ENCODE peak calls at places on chromosomes 13 and 19, in four cellular contexts. V is aorta, R is thoracic aorta, Z is gastrocnemius medialis. A is an unnamed sample.

GRCh38 chr19:12155324-12155723 is 1.2 kb downstream of the ZNF625 start:
- DNase-seq in R (no peak), V (no peak), Z (no peak), A (peak)

GRCh38 chr19:45005787-45006186 is 4.5 kb downstream of the RELB start:
- DNase-seq in V (no peak), Z (no peak), R (no peak), A (no peak)

GRCh38 chr13:29452773-29453574 is 142.5 kb downstream of the SLC7A1 start:
- DNase-seq in V (no peak), R (no peak), Z (no peak), A (no peak)

GRCh38 chr19:9877775-9878510 is 42.8 kb downstream of the PIN1 start:
- DNase-seq in V (no peak), Z (no peak), R (no peak), A (no peak)

GRCh38 chr13:21453352-21454089 is 5.6 kb downstream of the ZDHHC20 start:
- DNase-seq in Z (no peak), V (no peak), R (no peak), A (no peak)

GRCh38 chr19:51637362-51637978 is 7.3 kb upstream of the SIGLEC5 start:
- DNase-seq in R (no peak), V (no peak), Z (no peak), A (no peak)

GRCh38 chr13:21639604-21640003 is 31.3 kb upstream of the FGF9 start:
- DNase-seq in Z (no peak), V (no peak), R (no peak), A (no peak)

GRCh38 chr19:23512151-23512925 is 117.1 kb upstream of the ZNF91 start:
- DNase-seq in Z (no peak), R (no peak), V (no peak), A (peak)

GRCh38 chr19:30557927-30558557 is 185.9 kb downstream of the ZNF536 start:
- DNase-seq in V (no peak), Z (no peak), R (no peak), A (no peak)

GRCh38 chr19:6374179-6374709 is 1.5 kb downstream of the PSPN start:
- DNase-seq in R (no peak), Z (no peak), V (no peak), A (peak)

GRCh38 chr13:99758465-99759162 is 213.0 kb downstream of the ZIC5 start:
- DNase-seq in Z (no peak), V (no peak), R (no peak), A (no peak)

GRCh38 chr19:38483016-38483630 is 49.6 kb downstream of the RYR1 start:
- DNase-seq in V (no peak), Z (no peak), R (no peak), A (no peak)

GRCh38 chr13:91652389-91652788 is 254.0 kb downstream of the GPC5 start:
- DNase-seq in R (no peak), Z (no peak), V (no peak), A (no peak)

GRCh38 chr13:110397445-110397844 is 90.4 kb downstream of the COL4A2 start:
- DNase-seq in V (peak), R (no peak), Z (no peak), A (peak)

GRCh38 chr19:33224694-33225457 is 774 bp downstream of the SLC7A10 start:
- DNase-seq in R (no peak), V (no peak), Z (no peak), A (no peak)

GRCh38 chr13:59494560-59494970 is 669.2 kb downstream of the DIAPH3 start:
- DNase-seq in R (no peak), Z (peak), V (no peak), A (no peak)

GRCh38 chr19:52889931-52890330 is 7.5 kb downstream of the ZNF320 start:
- DNase-seq in R (no peak), Z (no peak), V (no peak), A (no peak)

GRCh38 chr19:32475393-32475792 is 69.8 kb downstream of the DPY19L3 start:
- DNase-seq in V (no peak), R (no peak), Z (no peak), A (no peak)

GRCh38 chr19:51439021-51439465 is 19.2 kb downstream of the SIGLEC8 start:
- DNase-seq in V (no peak), R (no peak), Z (no peak), A (no peak)

GRCh38 chr13:36680918-36681317 is 7.1 kb downstream of the SERTM1 start:
- DNase-seq in V (no peak), R (no peak), Z (no peak), A (no peak)

GRCh38 chr13:99125335-99125915 is 75.2 kb upstream of the UBAC2 start:
- DNase-seq in Z (no peak), R (no peak), V (no peak), A (no peak)

GRCh38 chr19:6739884-6740588 is 556 bp downstream of the TRIP10 start:
- DNase-seq in V (no peak), R (no peak), Z (peak), A (peak)

GRCh38 chr19:1855828-1856255 is 7.5 kb downstream of the KLF16 start:
- DNase-seq in Z (no peak), R (no peak), V (no peak), A (no peak)

GRCh38 chr13:77457989-77458388 is 77.5 kb upstream of the SCEL start:
- DNase-seq in V (no peak), R (no peak), Z (no peak), A (no peak)

GRCh38 chr13:32660227-32660626 is 74.0 kb downstream of the PDS5B start:
- DNase-seq in Z (no peak), R (no peak), V (no peak), A (no peak)

GRCh38 chr13:23928985-23929384 is 31.7 kb upstream of the C1QTNF9B start:
- DNase-seq in V (no peak), Z (no peak), R (no peak), A (no peak)

GRCh38 chr13:26540319-26540718 is 17.2 kb upstream of the WASF3 start:
- DNase-seq in R (no peak), V (no peak), Z (no peak), A (no peak)

GRCh38 chr13:31121327-31122140 is 40.2 kb downstream of the HSPH1 start:
- DNase-seq in Z (no peak), V (no peak), R (no peak), A (no peak)

GRCh38 chr13:110421061-110421460 is 114.0 kb downstream of the COL4A2 start:
- DNase-seq in V (no peak), Z (no peak), R (no peak), A (no peak)

DNA sequence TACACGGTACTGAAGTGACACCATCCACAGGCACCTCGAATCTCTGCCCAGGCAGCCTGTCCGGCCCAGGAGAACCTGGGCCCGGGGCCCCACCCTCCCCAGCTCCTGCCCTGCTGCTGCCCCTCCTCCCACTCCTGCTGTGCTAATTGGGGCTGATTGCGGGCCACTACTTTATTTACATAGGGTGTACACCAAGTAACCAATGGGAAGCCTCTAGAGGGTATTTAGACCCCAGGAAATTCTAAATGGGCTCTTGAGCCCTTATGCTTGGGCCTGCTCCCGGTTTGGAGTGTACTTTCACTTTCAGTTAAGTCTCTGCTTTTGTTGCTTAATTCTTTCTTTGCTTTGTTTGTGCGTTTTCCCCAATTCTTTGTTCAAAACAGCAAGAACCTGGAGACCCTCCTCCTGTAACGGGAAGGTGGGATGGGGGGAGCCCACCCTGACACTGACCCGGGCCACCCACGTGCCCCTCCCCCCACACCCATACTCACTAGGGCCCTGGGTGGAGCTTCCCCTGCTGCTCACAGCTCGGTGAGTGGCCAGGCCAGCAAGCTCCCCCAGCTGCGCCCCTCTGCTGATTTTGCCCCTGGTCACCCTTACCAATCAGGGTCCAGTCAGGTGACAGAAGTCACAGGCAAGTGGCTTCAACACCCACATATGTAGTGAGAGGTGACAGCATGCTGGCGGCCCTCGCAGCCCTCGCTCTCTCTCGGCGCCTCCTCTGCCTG is 9.4 kb downstream of the SCGB2B2 start:
- DNase-seq in V (no peak), Z (no peak), R (no peak), A (no peak)
- H3K4me3 ChIP-seq in V (no peak), Z (peak), R (peak), A (no peak)

DNA sequence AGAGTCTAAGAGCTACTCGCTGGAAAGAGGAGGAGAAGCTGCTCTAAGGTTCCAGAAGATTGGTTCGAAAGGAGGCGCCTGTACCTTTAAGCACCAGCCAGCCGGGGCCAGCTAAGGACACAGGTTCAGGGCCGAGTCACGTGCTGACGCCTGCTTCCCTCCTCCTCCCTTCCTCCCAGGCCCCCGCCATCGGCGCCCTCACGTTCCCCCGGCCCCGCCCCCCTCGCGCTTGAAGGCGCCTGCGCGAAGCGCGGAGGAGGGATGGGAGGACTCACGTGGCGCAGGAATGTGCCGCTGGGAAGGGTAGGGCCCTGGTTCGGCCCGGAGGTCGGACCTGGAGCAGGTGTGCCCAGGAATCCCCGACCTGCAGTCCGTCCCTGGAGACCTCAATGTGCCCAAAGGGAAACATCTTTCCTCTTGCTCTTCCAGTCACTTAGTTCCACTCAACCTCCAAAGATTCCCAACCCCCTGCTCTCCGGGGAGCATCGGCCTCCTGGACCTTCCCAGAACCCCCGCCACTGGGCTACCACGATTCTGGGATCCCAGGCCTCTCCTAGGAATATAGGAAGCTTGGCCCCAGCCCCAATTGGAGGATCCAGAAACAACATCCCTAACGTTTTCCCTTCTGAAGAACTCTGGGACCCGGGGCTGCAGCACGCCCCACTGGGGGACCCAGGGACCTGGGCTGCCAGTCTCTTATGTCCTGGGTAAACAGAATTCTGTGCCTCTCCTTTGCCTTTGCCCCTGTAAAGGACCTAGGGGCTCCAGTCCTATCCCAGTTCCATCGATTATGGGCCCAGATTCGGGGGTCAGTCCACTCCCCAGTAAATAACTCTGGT is 2.5 kb downstream of the DBP start:
- DNase-seq in V (peak), Z (peak), R (peak), A (peak)
- H3K4me3 ChIP-seq in V (no peak), Z (peak), R (peak), A (no peak)

GRCh38 chr19:36141039-36141914 is 1.4 kb downstream of the CAPNS1 start:
- DNase-seq in Z (peak), V (peak), R (peak), A (peak)

GRCh38 chr19:36139473-36140288 is at the start of gene CAPNS1:
- DNase-seq in R (peak), V (peak), Z (peak), A (peak)

GRCh38 chr19:36139120-36139472 is 770 bp upstream of the CAPNS1 start:
- DNase-seq in V (no peak), R (no peak), Z (no peak), A (no peak)

GRCh38 chr19:36140289-36141038 is 598 bp downstream of the CAPNS1 start:
- DNase-seq in V (peak), R (no peak), Z (peak), A (peak)

DNA sequence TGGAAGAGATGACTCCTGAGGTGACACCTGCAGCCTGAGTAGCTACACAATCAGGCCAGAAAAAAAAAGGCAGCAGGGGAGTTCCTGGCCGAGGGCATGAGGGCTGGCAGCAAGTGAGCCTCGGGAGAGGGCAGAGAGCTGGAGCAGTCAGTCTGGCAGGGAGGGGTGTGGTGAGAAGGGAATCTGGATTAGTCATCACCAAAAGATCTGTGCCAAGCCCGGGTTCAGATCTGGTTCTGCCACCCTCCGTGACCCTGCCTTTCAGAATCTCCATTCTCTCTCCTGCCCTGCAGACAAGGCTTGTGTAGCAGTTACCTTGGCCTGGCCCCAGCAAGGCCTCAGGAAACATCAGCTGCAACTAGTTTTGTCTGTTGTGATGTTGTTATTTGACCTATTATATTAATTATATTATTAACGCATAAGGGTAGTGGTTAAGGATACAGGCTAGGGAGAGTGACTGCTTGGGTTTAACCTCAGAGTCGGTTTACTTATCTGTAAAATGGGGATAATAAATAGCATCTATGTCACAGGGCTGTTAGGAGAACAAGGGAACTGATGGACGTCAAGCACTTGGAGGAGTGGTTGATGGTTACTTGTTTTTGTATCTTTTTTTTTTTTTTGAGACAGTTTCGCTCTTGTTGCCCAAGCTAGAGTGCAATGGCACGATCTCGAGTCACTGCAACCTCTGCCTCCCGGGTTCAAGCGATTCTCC is 2.7 kb upstream of the CAPNS1 start:
- DNase-seq in V (peak), Z (peak), R (peak), A (peak)
- H3K4me3 ChIP-seq in V (no peak), Z (no peak), R (peak), A (no peak)

DNA sequence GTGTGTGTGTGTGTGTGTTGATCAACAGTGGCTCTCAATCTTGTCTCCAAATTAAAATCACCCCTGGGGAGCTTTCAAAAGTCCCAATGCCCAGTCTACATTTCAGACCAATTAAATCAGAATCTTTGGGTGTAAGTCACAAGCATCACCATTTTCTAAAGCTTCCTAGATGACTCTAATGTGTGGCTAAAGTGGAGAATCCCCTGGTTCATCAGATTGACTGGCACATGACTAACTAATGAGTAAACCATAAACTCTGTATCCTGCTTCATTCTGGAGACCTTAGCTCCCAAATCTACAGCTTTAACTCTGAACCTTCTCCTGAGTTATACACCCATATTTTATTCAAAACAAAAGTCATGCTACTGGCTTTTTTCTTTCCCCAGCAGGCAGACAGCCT is 131.3 kb downstream of the SUCLA2 start:
- DNase-seq in R (no peak), Z (no peak), V (no peak), A (no peak)
- H3K4me3 ChIP-seq in R (no peak), Z (no peak), V (no peak), A (no peak)